ENCODE peak calls at places on chromosomes 3 and 15, in nine cellular contexts. One of them, this sample, is unnamed.

GRCh38 chr3:136042608-136043221 is 77.2 kb downstream of the PPP2R3A start:
- DNase-seq in adrenal gland: no peak
- DNase-seq in BJ: peak
- DNase-seq in RKO: peak
- DNase-seq in NCI-H1105: peak
- DNase-seq in activated naive CD4-positive, alpha-beta T cell: no peak
- DNase-seq in stromal cell of bone marrow: peak
- DNase-seq in mucosa of gallbladder: no peak
- DNase-seq in lung microvascular endothelial cell: peak
- DNase-seq in this sample: no peak

GRCh38 chr3:52551118-52551517 is 14.7 kb downstream of the UQCC5 start:
- DNase-seq in adrenal gland: no peak
- DNase-seq in BJ: no peak
- DNase-seq in RKO: no peak
- DNase-seq in NCI-H1105: no peak
- DNase-seq in activated naive CD4-positive, alpha-beta T cell: no peak
- DNase-seq in stromal cell of bone marrow: no peak
- DNase-seq in mucosa of gallbladder: no peak
- DNase-seq in lung microvascular endothelial cell: no peak
- DNase-seq in this sample: no peak

GRCh38 chr15:56244237-56244810 is 645 bp upstream of the RFX7 start:
- DNase-seq in adrenal gland: peak
- DNase-seq in BJ: no peak
- DNase-seq in RKO: peak
- DNase-seq in NCI-H1105: peak
- DNase-seq in activated naive CD4-positive, alpha-beta T cell: peak
- DNase-seq in stromal cell of bone marrow: no peak
- DNase-seq in mucosa of gallbladder: peak
- DNase-seq in lung microvascular endothelial cell: peak
- DNase-seq in this sample: peak

GRCh38 chr3:177429772-177430171 is 232.5 kb upstream of the TBL1XR1 start:
- DNase-seq in adrenal gland: no peak
- DNase-seq in BJ: no peak
- DNase-seq in RKO: no peak
- DNase-seq in NCI-H1105: no peak
- DNase-seq in activated naive CD4-positive, alpha-beta T cell: no peak
- DNase-seq in stromal cell of bone marrow: no peak
- DNase-seq in mucosa of gallbladder: no peak
- DNase-seq in lung microvascular endothelial cell: no peak
- DNase-seq in this sample: no peak

GRCh38 chr3:161884830-161885229 is 388.2 kb downstream of the OTOL1 start:
- DNase-seq in adrenal gland: no peak
- DNase-seq in BJ: no peak
- DNase-seq in RKO: no peak
- DNase-seq in NCI-H1105: no peak
- DNase-seq in activated naive CD4-positive, alpha-beta T cell: no peak
- DNase-seq in stromal cell of bone marrow: no peak
- DNase-seq in mucosa of gallbladder: no peak
- DNase-seq in lung microvascular endothelial cell: no peak
- DNase-seq in this sample: no peak

GRCh38 chr15:84793431-84793830 is 23.7 kb upstream of the ALPK3 start:
- DNase-seq in adrenal gland: no peak
- DNase-seq in BJ: no peak
- DNase-seq in RKO: no peak
- DNase-seq in NCI-H1105: no peak
- DNase-seq in activated naive CD4-positive, alpha-beta T cell: no peak
- DNase-seq in stromal cell of bone marrow: no peak
- DNase-seq in mucosa of gallbladder: no peak
- DNase-seq in lung microvascular endothelial cell: no peak
- DNase-seq in this sample: no peak

GRCh38 chr15:55897560-55898336 is 95.7 kb downstream of the NEDD4 start:
- DNase-seq in adrenal gland: peak
- DNase-seq in BJ: no peak
- DNase-seq in RKO: peak
- DNase-seq in NCI-H1105: peak
- DNase-seq in activated naive CD4-positive, alpha-beta T cell: no peak
- DNase-seq in stromal cell of bone marrow: no peak
- DNase-seq in mucosa of gallbladder: no peak
- DNase-seq in lung microvascular endothelial cell: peak
- DNase-seq in this sample: peak

GRCh38 chr3:127448161-127448561 is 142.4 kb downstream of the TPRA1 start:
- DNase-seq in adrenal gland: peak
- DNase-seq in BJ: no peak
- DNase-seq in RKO: no peak
- DNase-seq in NCI-H1105: peak
- DNase-seq in activated naive CD4-positive, alpha-beta T cell: no peak
- DNase-seq in stromal cell of bone marrow: no peak
- DNase-seq in mucosa of gallbladder: no peak
- DNase-seq in lung microvascular endothelial cell: no peak
- DNase-seq in this sample: peak

GRCh38 chr3:134314588-134315285 is 59.5 kb downstream of the AMOTL2 start:
- DNase-seq in adrenal gland: no peak
- DNase-seq in BJ: no peak
- DNase-seq in RKO: no peak
- DNase-seq in NCI-H1105: no peak
- DNase-seq in activated naive CD4-positive, alpha-beta T cell: no peak
- DNase-seq in stromal cell of bone marrow: no peak
- DNase-seq in mucosa of gallbladder: no peak
- DNase-seq in lung microvascular endothelial cell: peak
- DNase-seq in this sample: no peak

GRCh38 chr15:73987646-73988045 is 4.4 kb downstream of the STOML1 start:
- DNase-seq in adrenal gland: no peak
- DNase-seq in BJ: no peak
- DNase-seq in RKO: no peak
- DNase-seq in NCI-H1105: no peak
- DNase-seq in activated naive CD4-positive, alpha-beta T cell: no peak
- DNase-seq in stromal cell of bone marrow: no peak
- DNase-seq in mucosa of gallbladder: no peak
- DNase-seq in lung microvascular endothelial cell: peak
- DNase-seq in this sample: no peak

GRCh38 chr3:122066331-122067213 is 11.4 kb downstream of the CD86 start:
- DNase-seq in adrenal gland: no peak
- DNase-seq in BJ: no peak
- DNase-seq in RKO: no peak
- DNase-seq in NCI-H1105: no peak
- DNase-seq in activated naive CD4-positive, alpha-beta T cell: no peak
- DNase-seq in stromal cell of bone marrow: no peak
- DNase-seq in mucosa of gallbladder: no peak
- DNase-seq in lung microvascular endothelial cell: peak
- DNase-seq in this sample: no peak

GRCh38 chr3:132464066-132464465 is 46.8 kb downstream of the DNAJC13 start:
- DNase-seq in adrenal gland: no peak
- DNase-seq in BJ: no peak
- DNase-seq in RKO: no peak
- DNase-seq in NCI-H1105: no peak
- DNase-seq in activated naive CD4-positive, alpha-beta T cell: no peak
- DNase-seq in stromal cell of bone marrow: peak
- DNase-seq in mucosa of gallbladder: no peak
- DNase-seq in lung microvascular endothelial cell: no peak
- DNase-seq in this sample: no peak

GRCh38 chr3:187987919-187988318 is 166.0 kb upstream of the LPP start:
- DNase-seq in adrenal gland: no peak
- DNase-seq in BJ: no peak
- DNase-seq in RKO: no peak
- DNase-seq in NCI-H1105: no peak
- DNase-seq in activated naive CD4-positive, alpha-beta T cell: no peak
- DNase-seq in stromal cell of bone marrow: no peak
- DNase-seq in mucosa of gallbladder: no peak
- DNase-seq in lung microvascular endothelial cell: no peak
- DNase-seq in this sample: no peak

GRCh38 chr3:29453278-29453961 is 172.5 kb downstream of the RBMS3 start:
- DNase-seq in adrenal gland: peak
- DNase-seq in BJ: no peak
- DNase-seq in RKO: no peak
- DNase-seq in NCI-H1105: peak
- DNase-seq in activated naive CD4-positive, alpha-beta T cell: no peak
- DNase-seq in stromal cell of bone marrow: no peak
- DNase-seq in mucosa of gallbladder: peak
- DNase-seq in lung microvascular endothelial cell: peak
- DNase-seq in this sample: peak

GRCh38 chr3:42376397-42376798 is 34.0 kb downstream of the LYZL4 start:
- DNase-seq in adrenal gland: peak
- DNase-seq in BJ: peak
- DNase-seq in RKO: peak
- DNase-seq in NCI-H1105: no peak
- DNase-seq in activated naive CD4-positive, alpha-beta T cell: peak
- DNase-seq in stromal cell of bone marrow: peak
- DNase-seq in mucosa of gallbladder: peak
- DNase-seq in lung microvascular endothelial cell: no peak
- DNase-seq in this sample: peak

GRCh38 chr15:58903232-58903631 is 30.2 kb downstream of the SLTM start:
- DNase-seq in adrenal gland: no peak
- DNase-seq in BJ: no peak
- DNase-seq in RKO: no peak
- DNase-seq in NCI-H1105: no peak
- DNase-seq in activated naive CD4-positive, alpha-beta T cell: no peak
- DNase-seq in stromal cell of bone marrow: peak
- DNase-seq in mucosa of gallbladder: no peak
- DNase-seq in lung microvascular endothelial cell: no peak
- DNase-seq in this sample: no peak

GRCh38 chr15:63353887-63354286 is 27.8 kb downstream of the CA12 start:
- DNase-seq in adrenal gland: no peak
- DNase-seq in BJ: no peak
- DNase-seq in RKO: no peak
- DNase-seq in NCI-H1105: no peak
- DNase-seq in activated naive CD4-positive, alpha-beta T cell: no peak
- DNase-seq in stromal cell of bone marrow: no peak
- DNase-seq in mucosa of gallbladder: peak
- DNase-seq in lung microvascular endothelial cell: no peak
- DNase-seq in this sample: no peak

GRCh38 chr15:66722757-66723540 is 20.9 kb downstream of the SMAD6 start:
- DNase-seq in adrenal gland: no peak
- DNase-seq in BJ: no peak
- DNase-seq in RKO: no peak
- DNase-seq in NCI-H1105: no peak
- DNase-seq in activated naive CD4-positive, alpha-beta T cell: no peak
- DNase-seq in stromal cell of bone marrow: no peak
- DNase-seq in mucosa of gallbladder: no peak
- DNase-seq in lung microvascular endothelial cell: no peak
- DNase-seq in this sample: no peak

This sample was measured in heart left ventricle.